ENCODE peak calls at places on chromosome 13, in six cellular contexts. R is AG10803; M is stimulated activated CD4-positive, alpha-beta T cell treated with anti-CD3 and anti-CD28 coated beads, Interleukin-2, amount 100 ng/mL, for 48 hours; H is HTR-8/SVneo; D is GM19239; C is stimulated activated CD8-positive, alpha-beta memory T cell treated with anti-CD3 and anti-CD28 coated beads, Interleukin-4, amount 100 ng/mL, for 4 hours. T is an unnamed sample.

GRCh38 chr13:95137096-95137495 is 164.2 kb downstream of the ABCC4 start:
- DNase-seq in R (no peak), M (no peak), H (no peak), D (peak; percentile 5), C (no peak), T (no peak)

GRCh38 chr13:109180905-109181425 is 551.6 kb downstream of the MYO16 start:
- DNase-seq in R (peak; percentile 95), M (no peak), H (peak; percentile 47), D (no peak), C (no peak), T (no peak)

GRCh38 chr13:46797468-46798237 is 692 bp upstream of the ESD start:
- DNase-seq in R (no peak), M (no peak), H (no peak), D (no peak), C (no peak), T (peak; percentile 37)

GRCh38 chr13:40596484-40596883 is 70.0 kb downstream of the FOXO1 start:
- DNase-seq in R (no peak), M (no peak), H (no peak), D (no peak), C (no peak), T (no peak)

GRCh38 chr13:61463027-61463426 is 47.4 kb upstream of the PCDH20 start:
- DNase-seq in R (no peak), M (no peak), H (no peak), D (no peak), C (no peak), T (no peak)

GRCh38 chr13:28532226-28533048 is 37.5 kb upstream of the FLT1 start:
- DNase-seq in R (no peak), M (no peak), H (no peak), D (peak; percentile 28), C (no peak), T (no peak)

GRCh38 chr13:20475927-20476691 is 49.5 kb downstream of the CRYL1 start:
- DNase-seq in R (no peak), M (peak; percentile 41), H (no peak), D (peak; percentile 76), C (no peak), T (no peak)

GRCh38 chr13:111575276-111575675 is 254.8 kb downstream of the TEX29 start:
- DNase-seq in R (no peak), M (no peak), H (no peak), D (no peak), C (no peak), T (no peak)

GRCh38 chr13:23983671-23984070 is 86.4 kb upstream of the C1QTNF9B start:
- DNase-seq in R (no peak), M (no peak), H (no peak), D (no peak), C (no peak), T (no peak)

GRCh38 chr13:28423010-28423409 is 71.9 kb downstream of the FLT1 start:
- DNase-seq in R (no peak), M (no peak), H (no peak), D (no peak), C (no peak), T (no peak)

GRCh38 chr13:19062801-19063200 is 118.8 kb downstream of the TUBA3C start:
- DNase-seq in R (no peak), M (no peak), H (no peak), D (no peak), C (no peak), T (no peak)

GRCh38 chr13:113907637-113908617 is 44.1 kb upstream of the GAS6 start:
- DNase-seq in R (peak; percentile 91), M (no peak), H (peak; percentile 45), D (no peak), C (no peak), T (no peak)

GRCh38 chr13:114259374-114259773 is 22.0 kb upstream of the UPF3A start:
- DNase-seq in R (no peak), M (no peak), H (no peak), D (no peak), C (no peak), T (no peak)

GRCh38 chr13:49304763-49305695 is 57.3 kb downstream of the CDADC1 start:
- DNase-seq in R (no peak), M (no peak), H (no peak), D (no peak), C (no peak), T (no peak)

GRCh38 chr13:113092776-113093579 is 12.6 kb upstream of the F7 start:
- DNase-seq in R (no peak), M (no peak), H (no peak), D (no peak), C (no peak), T (no peak)

GRCh38 chr13:52695856-52696255 is 43.2 kb downstream of the SUGT1 start:
- DNase-seq in R (peak; percentile 72), M (peak; percentile 3), H (no peak), D (no peak), C (no peak), T (no peak)

GRCh38 chr13:45332831-45333219 is 8.2 kb downstream of the TPT1 start:
- DNase-seq in R (no peak), M (no peak), H (no peak), D (no peak), C (no peak), T (no peak)

GRCh38 chr13:27997904-27998522 is 9.5 kb upstream of the URAD start:
- DNase-seq in R (peak; percentile 43), M (no peak), H (no peak), D (no peak), C (no peak), T (no peak)